ENCODE peak calls at places on chromosomes 1 and 21, in seven cellular contexts. L is PC-3, R is Calu3, F is AG09309, N is fibroblast of pulmonary artery, B is left lung, O is cardiac fibroblast. G is an unnamed sample.

GRCh38 chr21:45581322-45581712 is 39.1 kb upstream of the SLC19A1 start:
- DNase-seq in L (no peak), R (no peak), F (no peak), N (no peak), B (no peak), O (no peak), G (no peak)

GRCh38 chr1:93614550-93615200 is 67.0 kb downstream of the BCAR3 start:
- DNase-seq in L (peak), R (peak), F (no peak), N (no peak), B (no peak), O (no peak), G (no peak)

GRCh38 chr1:155160128-155160527 is 13.0 kb downstream of the KRTCAP2 start:
- DNase-seq in L (no peak), R (no peak), F (no peak), N (no peak), B (no peak), O (no peak), G (no peak)

GRCh38 chr21:36859744-36860501 is 106.5 kb downstream of the HLCS start:
- DNase-seq in L (peak), R (peak), F (no peak), N (peak), B (peak), O (peak), G (no peak)

GRCh38 chr21:31731112-31731801 is 661 bp downstream of the SCAF4 start:
- DNase-seq in L (no peak), R (peak), F (no peak), N (no peak), B (peak), O (no peak), G (peak)

GRCh38 chr1:192927496-192927895 is 118.7 kb downstream of the RGS2 start:
- DNase-seq in L (no peak), R (no peak), F (no peak), N (no peak), B (no peak), O (no peak), G (no peak)

GRCh38 chr21:33978585-33978984 is 63.0 kb upstream of the ATP5PO start:
- DNase-seq in L (no peak), R (no peak), F (no peak), N (no peak), B (no peak), O (no peak), G (no peak)

GRCh38 chr1:165436994-165437393 is 7.9 kb downstream of the RXRG start:
- DNase-seq in L (no peak), R (no peak), F (no peak), N (no peak), B (no peak), O (no peak), G (no peak)

GRCh38 chr1:222369991-222370910 is 177.7 kb downstream of the HHIPL2 start:
- DNase-seq in L (peak), R (no peak), F (peak), N (peak), B (peak), O (peak), G (no peak)

GRCh38 chr1:233085566-233085965 is 135.2 kb downstream of the NTPCR start:
- DNase-seq in L (peak), R (no peak), F (no peak), N (no peak), B (no peak), O (peak), G (no peak)

GRCh38 chr1:226979115-226979516 is 39.0 kb downstream of the COQ8A start:
- DNase-seq in L (no peak), R (no peak), F (no peak), N (no peak), B (no peak), O (no peak), G (no peak)

GRCh38 chr1:62778208-62778607 is 5.7 kb upstream of the ATG4C start:
- DNase-seq in L (no peak), R (no peak), F (no peak), N (no peak), B (no peak), O (no peak), G (no peak)

GRCh38 chr1:219757890-219758289 is 145.0 kb upstream of the ZC3H11B start:
- DNase-seq in L (no peak), R (no peak), F (no peak), N (peak), B (no peak), O (no peak), G (peak)

GRCh38 chr1:42847721-42848470 is 1.5 kb downstream of the ZNF691 start:
- DNase-seq in L (no peak), R (no peak), F (no peak), N (no peak), B (no peak), O (no peak), G (no peak)

GRCh38 chr1:12619396-12620141 is 1.6 kb upstream of the DHRS3 start:
- DNase-seq in L (peak), R (peak), F (peak), N (peak), B (peak), O (peak), G (peak)

GRCh38 chr1:212104586-212105282 is 69.2 kb downstream of the DTL start:
- DNase-seq in L (no peak), R (no peak), F (no peak), N (no peak), B (no peak), O (no peak), G (no peak)

GRCh38 chr1:192914696-192915095 is 105.9 kb downstream of the RGS2 start:
- DNase-seq in L (no peak), R (no peak), F (no peak), N (no peak), B (no peak), O (no peak), G (no peak)

DNA sequence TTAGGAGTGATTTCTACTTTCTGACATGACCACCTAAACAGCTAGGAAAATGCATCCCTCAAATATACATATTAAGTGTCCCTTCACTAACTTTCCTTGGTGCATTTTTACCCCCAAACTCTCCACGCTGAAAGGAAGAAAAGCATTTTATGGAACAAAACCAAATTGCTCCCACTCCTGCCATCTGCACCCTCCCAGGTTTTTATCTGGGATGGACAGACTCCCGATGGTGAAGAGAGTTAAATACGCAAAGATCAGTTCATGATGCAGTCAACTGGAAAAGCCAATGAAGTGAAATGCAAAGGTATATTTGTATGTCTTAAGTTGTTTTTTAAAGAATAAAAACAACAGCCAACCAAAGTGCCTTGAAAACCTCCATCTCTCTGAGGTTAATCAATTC is 2.7 kb downstream of the DSTYK start:
- DNase-seq in L (no peak), R (no peak), F (no peak), N (no peak), B (no peak), O (no peak), G (no peak)
- TF ChIP-seq CTCF in L (no peak), R (no peak), F (no peak), N (no peak), B (no peak), O (no peak), G (no peak)

DNA sequence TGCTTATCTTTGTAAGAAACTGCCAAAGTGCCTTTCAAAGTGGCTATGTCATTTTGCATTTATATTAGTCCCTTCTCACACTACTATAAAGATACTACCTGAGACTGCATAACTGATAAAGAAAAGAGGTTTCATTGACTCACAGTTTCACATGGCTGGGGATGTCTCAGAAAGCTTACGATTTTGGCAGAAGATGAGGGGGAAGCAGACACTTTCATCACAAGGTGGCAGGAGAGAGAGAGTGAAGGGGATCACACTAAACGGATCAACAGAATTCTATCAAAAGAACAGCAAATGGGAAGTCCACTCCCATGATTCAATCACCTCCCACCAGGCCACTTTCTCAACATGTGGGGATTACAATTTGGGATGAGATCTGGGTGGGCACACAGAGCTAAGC is 1352.0 kb upstream of the B3GALT2 start:
- DNase-seq in L (peak), R (no peak), F (no peak), N (no peak), B (no peak), O (no peak), G (no peak)
- TF ChIP-seq CTCF in L (no peak), R (no peak), F (no peak), N (no peak), B (no peak), O (no peak), G (no peak)

GRCh38 chr1:206117151-206117948 is at the start of gene AVPR1B:
- DNase-seq in L (peak), R (peak), F (no peak), N (peak), B (peak), O (peak), G (peak)
- TF ChIP-seq CTCF in L (peak), R (peak), F (no peak), N (no peak), B (no peak), O (no peak), G (no peak)

DNA sequence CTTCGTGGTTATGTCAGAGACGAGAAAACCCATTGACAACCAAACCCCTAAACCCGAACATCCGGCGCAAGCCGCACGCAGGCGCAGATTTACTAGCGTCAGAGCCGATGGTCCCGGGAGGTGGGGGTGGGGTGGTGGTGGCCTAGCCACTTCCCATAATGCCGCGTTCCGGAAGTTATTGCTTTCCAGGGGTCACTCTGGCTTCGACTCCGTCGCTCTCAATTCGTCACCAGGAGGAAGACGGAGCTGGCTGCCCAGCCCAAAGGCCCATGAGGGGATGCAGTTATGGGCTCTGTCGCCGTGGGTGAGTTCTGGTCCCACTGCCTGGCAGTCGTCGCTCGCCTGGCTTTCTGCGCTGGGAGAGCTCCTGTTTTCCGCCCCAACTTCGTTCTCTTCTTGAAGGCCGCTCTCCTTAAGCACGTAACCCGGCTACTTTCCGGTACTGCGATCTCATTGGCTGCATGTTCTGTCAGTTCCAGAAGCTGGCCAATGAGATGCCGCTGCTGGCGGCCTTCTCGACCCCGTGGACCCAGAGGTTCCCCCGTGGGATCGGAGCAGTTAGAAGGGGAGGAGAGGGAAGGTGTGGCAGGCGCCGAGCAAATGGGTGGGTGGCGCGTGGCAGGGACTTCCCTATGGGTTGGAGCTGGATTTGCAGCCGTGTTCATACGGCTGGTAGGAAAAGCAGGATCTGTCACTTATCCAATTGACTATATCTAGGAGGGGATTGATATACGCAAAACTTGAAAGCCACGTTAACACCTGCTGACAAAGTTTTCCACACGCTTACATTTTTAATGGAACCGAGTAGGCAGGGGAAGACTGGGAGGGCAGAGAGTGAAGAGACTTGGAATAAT is at the start of gene USP16:
- DNase-seq in L (peak), R (peak), F (peak), N (peak), B (peak), O (peak), G (peak)
- TF ChIP-seq CTCF in L (no peak), R (no peak), F (peak), N (no peak), B (peak), O (no peak), G (no peak)

DNA sequence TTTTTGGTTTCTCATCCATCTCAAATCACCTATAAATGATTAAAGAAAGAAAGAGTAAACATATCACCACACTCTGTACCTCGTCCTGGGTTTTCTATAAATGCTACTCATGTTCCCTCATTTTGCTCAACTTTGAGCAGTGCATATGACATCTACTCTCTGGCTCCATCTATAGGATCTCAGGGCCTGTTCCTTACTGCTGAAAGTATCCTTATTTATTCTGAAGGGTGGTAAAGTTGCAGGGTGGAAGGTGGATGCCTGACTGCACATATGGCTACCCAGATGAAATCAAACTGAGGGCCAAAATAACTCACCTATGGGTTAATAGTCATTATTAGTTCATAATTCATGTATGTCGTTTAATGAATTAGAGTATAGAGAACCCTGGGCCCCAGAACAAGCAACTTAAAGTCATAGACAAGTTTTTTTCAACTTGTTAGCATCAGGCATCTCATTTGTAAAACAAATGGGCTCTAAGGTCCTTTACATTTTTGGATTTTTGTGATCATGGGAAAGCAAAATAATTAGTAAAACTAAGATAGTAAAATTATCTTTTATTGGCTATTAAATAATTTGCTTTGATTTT is 46.5 kb downstream of the NCF2 start:
- DNase-seq in L (peak), R (peak), F (peak), N (peak), B (no peak), O (peak), G (no peak)
- TF ChIP-seq CTCF in L (peak), R (peak), F (peak), N (peak), B (peak), O (peak), G (peak)

DNA sequence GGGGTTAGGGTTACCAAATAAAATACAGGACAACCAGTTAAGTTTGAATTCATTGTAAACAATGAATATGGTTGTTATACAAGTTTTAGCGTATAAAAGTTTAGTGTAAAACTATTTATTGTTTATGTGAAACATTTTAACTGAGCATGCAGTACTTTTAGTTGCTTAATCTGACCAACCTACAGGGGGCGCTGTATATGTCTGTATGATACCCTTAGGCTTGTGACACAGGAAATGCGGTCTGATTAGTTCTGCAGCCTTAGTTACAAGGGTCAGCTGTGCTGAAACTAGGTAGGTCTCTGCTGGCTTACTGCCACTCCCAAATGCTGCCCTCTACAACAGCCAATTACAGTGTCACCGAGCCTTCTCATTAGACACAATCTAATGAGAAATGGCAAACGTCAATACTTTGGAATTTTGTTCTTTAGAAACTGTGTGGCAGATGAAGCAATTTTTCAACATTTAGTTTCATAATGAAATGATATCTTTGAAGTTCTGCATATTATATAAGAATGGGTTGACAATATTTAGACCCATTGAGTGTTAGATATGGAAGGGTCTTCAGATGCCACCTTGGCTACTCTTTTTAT is 56.2 kb downstream of the NTNG1 start:
- DNase-seq in L (peak), R (peak), F (no peak), N (peak), B (no peak), O (peak), G (no peak)
- TF ChIP-seq CTCF in L (peak), R (no peak), F (peak), N (peak), B (peak), O (peak), G (peak)